ENCODE peak calls at places on chromosomes 5 and 9, in five cellular contexts. N is PC-3, J is MM.1S, T is HCT116, V is GM23338. H is an unnamed sample.
A peak's percentile ranks its signal among the peaks of the same experiment; 100 is the strongest.

GRCh38 chr5:72015103-72015548 is 92.1 kb upstream of the MAP1B start:
- DNase-seq in J (no peak), V (no peak), T (peak; percentile 93), N (peak; percentile 45), H (no peak)

GRCh38 chr5:50711280-50711679 is 44.8 kb downstream of the PARP8 start:
- DNase-seq in J (peak; percentile 94), T (no peak), V (no peak), N (no peak), H (peak; percentile 50)

GRCh38 chr5:172683696-172684464 is 42.8 kb downstream of the NEURL1B start:
- DNase-seq in N (no peak), J (no peak), V (peak; percentile 65), T (no peak), H (no peak)

GRCh38 chr5:55578771-55579170 is 44.0 kb upstream of the PLPP1 start:
- DNase-seq in J (no peak), N (no peak), T (no peak), V (no peak), H (no peak)

GRCh38 chr9:128684325-128685021 is 4.5 kb upstream of the SET start:
- DNase-seq in J (peak; percentile 94), T (peak; percentile 86), V (peak; percentile 91), N (peak; percentile 86), H (peak; percentile 94)

GRCh38 chr5:146620663-146621051 is 104.7 kb upstream of the GPR151 start:
- DNase-seq in N (no peak), V (peak; percentile 56), T (no peak), J (no peak), H (no peak)

GRCh38 chr9:78745996-78746395 is 449.1 kb downstream of the PSAT1 start:
- DNase-seq in N (peak; percentile 19), J (no peak), T (no peak), V (no peak), H (no peak)

GRCh38 chr5:157248771-157249475 is 17.0 kb upstream of the CYFIP2 start:
- DNase-seq in J (no peak), N (no peak), V (no peak), T (no peak), H (no peak)

GRCh38 chr5:91103353-91104061 is 279.6 kb downstream of the ARRDC3 start:
- DNase-seq in J (no peak), V (no peak), N (no peak), T (no peak), H (no peak)

GRCh38 chr5:54519083-54519541 is 1.6 kb downstream of the SNX18 start:
- DNase-seq in N (no peak), T (no peak), V (no peak), J (no peak), H (no peak)

GRCh38 chr9:129102791-129103594 is 7.6 kb downstream of the CRAT start:
- DNase-seq in J (peak; percentile 46), N (no peak), T (peak; percentile 31), V (peak; percentile 91), H (peak; percentile 82)

GRCh38 chr5:73136277-73136606 is 15.9 kb downstream of the TMEM171 start:
- DNase-seq in J (no peak), T (no peak), N (no peak), V (peak; percentile 27), H (no peak)
- H2AFZ ChIP-seq in J (no peak overlapping the region), T (no peak overlapping the region), N (no peak overlapping the region), V (peak overlapping the region; percentile 94), H (no peak overlapping the region)

GRCh38 chr5:80369521-80369920 is 38.3 kb upstream of the ZFYVE16 start:
- DNase-seq in N (no peak), V (no peak), J (no peak), T (no peak), H (no peak)
- H2AFZ ChIP-seq in N (no peak overlapping the region), V (peak overlapping the region; percentile 90), J (no peak overlapping the region), T (no peak overlapping the region), H (no peak overlapping the region)

DNA sequence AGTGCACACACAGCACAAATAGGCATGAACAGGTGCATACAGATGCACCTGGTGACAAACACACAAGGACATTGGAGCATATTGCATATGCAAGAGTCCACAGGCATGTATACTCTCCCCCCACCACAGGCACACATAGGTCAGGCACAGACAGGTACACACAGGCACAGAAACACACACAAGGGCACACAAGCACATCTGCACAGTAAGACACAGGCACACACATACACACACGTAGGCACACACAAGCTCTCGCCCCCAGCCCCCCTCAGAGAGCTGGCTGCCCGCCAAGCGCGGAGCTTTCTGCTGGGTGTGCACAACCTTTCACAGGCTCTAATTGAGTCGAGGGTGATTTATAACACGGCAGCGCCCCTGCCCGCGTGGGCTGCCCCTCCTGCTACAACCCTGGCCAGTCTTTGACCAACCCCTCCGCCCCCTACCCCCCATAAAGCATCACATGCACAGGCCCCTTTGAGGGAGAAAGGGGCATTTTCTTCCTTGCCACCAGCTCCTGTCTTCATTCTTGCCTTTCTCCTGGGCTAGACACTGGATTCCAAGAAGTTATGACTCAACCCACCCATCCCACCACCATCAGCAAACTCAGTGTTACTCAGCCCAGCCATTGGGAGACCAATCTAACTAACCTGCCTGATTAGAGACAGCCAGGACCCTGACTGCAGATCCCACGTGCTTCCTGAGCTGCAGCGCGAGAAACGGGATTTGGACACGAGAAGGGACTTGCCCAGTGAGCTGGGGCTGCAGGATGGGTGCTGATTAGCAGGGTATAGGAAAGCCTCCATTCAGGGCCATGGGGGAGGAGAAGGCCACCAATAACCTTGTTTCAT is 42.9 kb upstream of the PSD2 start:
- DNase-seq in V (no peak), N (peak; percentile 35), J (no peak), T (no peak), H (no peak)
- H2AFZ ChIP-seq in V (no peak overlapping the region), N (no peak overlapping the region), J (no peak overlapping the region), T (no peak overlapping the region), H (no peak overlapping the region)

GRCh38 chr9:132670359-132670815 is at the start of gene GTF3C4:
- DNase-seq in J (peak; percentile 78), N (peak; percentile 61), V (peak; percentile 89), T (peak; percentile 46), H (peak; percentile 94)

GRCh38 chr9:132671620-132672412 is 1.6 kb downstream of the GTF3C4 start:
- DNase-seq in J (no peak), V (no peak), T (no peak), N (no peak), H (no peak)

GRCh38 chr9:132669636-132670358 is at the start of gene DDX31:
- DNase-seq in T (peak; percentile 40), V (peak; percentile 89), J (peak; percentile 85), N (peak; percentile 65), H (peak; percentile 93)

GRCh38 chr9:132672413-132672690 is 2.1 kb downstream of the GTF3C4 start:
- DNase-seq in J (no peak), V (no peak), N (peak; percentile 80), T (no peak), H (no peak)

DNA sequence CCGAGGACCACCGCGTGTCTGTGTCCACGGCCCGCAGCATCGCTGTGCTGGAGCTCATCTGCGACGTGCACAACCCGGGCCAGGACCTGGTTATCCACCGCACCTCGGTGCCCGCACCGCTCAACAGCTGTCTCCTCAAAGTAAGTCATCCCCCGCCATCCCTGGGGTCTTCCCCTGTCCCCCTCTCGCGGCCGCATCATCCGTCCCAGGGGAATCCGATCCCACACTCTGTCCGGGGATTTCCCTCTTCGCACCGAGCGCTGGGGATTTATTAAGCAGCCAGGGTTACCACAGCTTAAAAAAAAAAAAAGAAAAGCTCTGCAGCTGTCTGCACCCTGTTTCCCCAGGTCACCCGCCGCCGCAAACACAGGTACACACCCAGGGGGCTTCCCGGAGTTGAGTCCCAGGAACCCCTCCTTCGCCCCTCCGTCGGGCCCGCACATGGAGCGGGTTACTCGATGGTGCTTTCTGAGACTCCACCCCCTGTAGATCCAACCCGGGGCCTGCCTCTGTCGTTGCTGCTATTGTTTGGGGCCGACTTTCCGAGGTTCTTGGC is 630 bp downstream of the GTF3C4 start:
- DNase-seq in V (peak; percentile 80), J (peak; percentile 44), T (no peak), N (peak; percentile 4), H (peak; percentile 59)
- H2AFZ ChIP-seq in V (no peak overlapping the region), J (peak overlapping the region; percentile 91), T (no peak overlapping the region), N (peak overlapping the region; percentile 93), H (peak overlapping the region; percentile 97)

GRCh38 chr5:107466233-107466769 is 204.4 kb downstream of the EFNA5 start:
- DNase-seq in N (peak; percentile 85), V (peak; percentile 68), J (no peak), T (no peak), H (no peak)
- H2AFZ ChIP-seq in N (no peak overlapping the region), V (no peak overlapping the region), J (no peak overlapping the region), T (no peak overlapping the region), H (no peak overlapping the region)

GRCh38 chr5:159120446-159120845 is 20.7 kb upstream of the EBF1 start:
- DNase-seq in T (no peak), J (peak; percentile 95), N (no peak), V (no peak), H (no peak)
- H2AFZ ChIP-seq in T (no peak overlapping the region), J (peak overlapping the region; percentile 85), N (no peak overlapping the region), V (no peak overlapping the region), H (no peak overlapping the region)

GRCh38 chr5:77645158-77645994 is 6.9 kb upstream of the OTP start:
- DNase-seq in J (peak; percentile 54), N (no peak), T (peak; percentile 29), V (peak; percentile 72), H (peak; percentile 58)
- H2AFZ ChIP-seq in J (peak overlapping the region; percentile 90), N (no peak overlapping the region), T (peak overlapping the region; percentile 99), V (no peak overlapping the region), H (no peak overlapping the region)

GRCh38 chr9:61668846-61669245 is 479.0 kb downstream of the SPATA31A7 start:
- DNase-seq in J (no peak), T (no peak), V (no peak), N (no peak), H (no peak)

GRCh38 chr9:61669352-61669751 is 479.5 kb downstream of the SPATA31A7 start:
- DNase-seq in V (no peak), N (no peak), T (no peak), J (no peak), H (no peak)

GRCh38 chr9:61671276-61671973 is 481.6 kb downstream of the SPATA31A7 start:
- DNase-seq in N (no peak), V (no peak), T (no peak), J (no peak), H (no peak)

GRCh38 chr9:61673247-61673646 is 483.4 kb downstream of the SPATA31A7 start:
- DNase-seq in T (no peak), V (no peak), N (no peak), J (no peak), H (no peak)

DNA sequence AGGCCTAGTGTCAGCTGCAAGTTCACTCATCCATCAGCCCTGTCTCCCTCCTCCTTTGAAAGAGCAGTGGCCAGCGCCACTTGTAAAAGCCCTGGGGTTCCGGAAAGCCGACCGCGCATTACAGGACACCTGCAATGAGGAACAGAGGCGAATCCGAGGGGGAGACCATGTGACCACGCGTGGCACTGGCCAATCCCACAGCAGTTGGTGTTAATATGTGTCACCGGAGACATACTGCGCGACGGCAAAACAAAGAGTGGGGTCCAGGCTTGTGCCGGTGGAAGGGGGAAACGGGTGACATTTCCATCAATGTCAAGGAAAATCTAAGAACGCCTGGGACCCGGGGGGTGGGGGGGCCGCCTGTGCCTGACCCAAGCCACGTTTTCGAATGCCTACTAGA is 480.8 kb downstream of the SPATA31A7 start:
- DNase-seq in J (no peak), V (no peak), N (no peak), T (no peak), H (no peak)
- H2AFZ ChIP-seq in J (no peak overlapping the region), V (no peak overlapping the region), N (no peak overlapping the region), T (no peak overlapping the region), H (no peak overlapping the region)

DNA sequence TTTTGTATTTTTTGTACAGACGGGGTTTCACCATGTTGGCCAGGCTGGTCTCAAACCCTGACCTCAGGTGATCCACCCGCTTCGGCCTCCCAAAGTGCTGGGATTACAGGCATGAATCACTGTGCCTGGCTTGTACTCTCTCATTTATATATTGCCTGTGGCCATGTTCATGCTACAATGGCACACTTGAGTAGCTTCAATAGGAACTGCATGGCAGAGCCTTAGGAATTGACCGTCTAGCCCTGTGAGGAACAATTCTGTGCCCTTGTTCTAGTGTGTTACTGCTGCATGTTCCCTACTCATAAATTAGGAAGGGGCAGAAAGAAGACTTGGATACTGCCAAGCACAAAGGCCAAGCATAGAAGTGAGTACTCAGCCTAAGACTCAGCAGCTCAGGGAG is 104.2 kb downstream of the LIFR start:
- DNase-seq in N (no peak), J (no peak), V (no peak), T (no peak), H (no peak)
- H2AFZ ChIP-seq in N (no peak overlapping the region), J (no peak overlapping the region), V (no peak overlapping the region), T (no peak overlapping the region), H (no peak overlapping the region)